ENCODE peak calls at places on chromosomes 4 and X, in nine cellular contexts. One of them, this sample, is unnamed.

GRCh38 chr4:35465096-35465495 is 779.2 kb downstream of the ARAP2 start:
- DNase-seq in GM23248: no peak
- DNase-seq in naive thymus-derived CD4-positive, alpha-beta T cell: no peak
- DNase-seq in sigmoid colon: no peak
- DNase-seq in A549: no peak
- DNase-seq in adrenal gland: no peak
- DNase-seq in CD8-positive, alpha-beta memory T cell: no peak
- DNase-seq in Peyer's patch: no peak
- DNase-seq in lower lobe of right lung: no peak
- DNase-seq in this sample: no peak

GRCh38 chr4:25069014-25069413 is 38.3 kb upstream of the LGI2 start:
- DNase-seq in GM23248: no peak
- DNase-seq in naive thymus-derived CD4-positive, alpha-beta T cell: no peak
- DNase-seq in Peyer's patch: no peak
- DNase-seq in A549: no peak
- DNase-seq in CD8-positive, alpha-beta memory T cell: no peak
- DNase-seq in lower lobe of right lung: no peak
- DNase-seq in sigmoid colon: no peak
- DNase-seq in adrenal gland: no peak
- DNase-seq in this sample: no peak

GRCh38 chr4:78227411-78228057 is 170.4 kb downstream of the FRAS1 start:
- DNase-seq in A549: no peak
- DNase-seq in Peyer's patch: no peak
- DNase-seq in lower lobe of right lung: no peak
- DNase-seq in sigmoid colon: no peak
- DNase-seq in adrenal gland: no peak
- DNase-seq in naive thymus-derived CD4-positive, alpha-beta T cell: no peak
- DNase-seq in CD8-positive, alpha-beta memory T cell: no peak
- DNase-seq in GM23248: no peak
- DNase-seq in this sample: no peak

GRCh38 chrX:82362550-82362949 is 1145.5 kb upstream of the POU3F4 start:
- DNase-seq in Peyer's patch: no peak
- DNase-seq in naive thymus-derived CD4-positive, alpha-beta T cell: no peak
- DNase-seq in sigmoid colon: no peak
- DNase-seq in CD8-positive, alpha-beta memory T cell: no peak
- DNase-seq in A549: no peak
- DNase-seq in GM23248: no peak
- DNase-seq in lower lobe of right lung: no peak
- DNase-seq in adrenal gland: no peak
- DNase-seq in this sample: no peak

GRCh38 chr4:139576219-139576618 is 20.2 kb upstream of the SETD7 start:
- DNase-seq in sigmoid colon: no peak
- DNase-seq in naive thymus-derived CD4-positive, alpha-beta T cell: no peak
- DNase-seq in Peyer's patch: no peak
- DNase-seq in lower lobe of right lung: no peak
- DNase-seq in GM23248: no peak
- DNase-seq in A549: no peak
- DNase-seq in CD8-positive, alpha-beta memory T cell: no peak
- DNase-seq in adrenal gland: no peak
- DNase-seq in this sample: no peak

GRCh38 chr4:108171541-108172230 is 3.0 kb upstream of the LEF1 start:
- DNase-seq in sigmoid colon: no peak
- DNase-seq in A549: no peak
- DNase-seq in naive thymus-derived CD4-positive, alpha-beta T cell: peak
- DNase-seq in adrenal gland: no peak
- DNase-seq in lower lobe of right lung: no peak
- DNase-seq in GM23248: no peak
- DNase-seq in Peyer's patch: peak
- DNase-seq in CD8-positive, alpha-beta memory T cell: peak
- DNase-seq in this sample: no peak

GRCh38 chr4:1266881-1267763 is 18.2 kb upstream of the CTBP1 start:
- DNase-seq in A549: no peak
- DNase-seq in CD8-positive, alpha-beta memory T cell: no peak
- DNase-seq in GM23248: no peak
- DNase-seq in sigmoid colon: no peak
- DNase-seq in lower lobe of right lung: no peak
- DNase-seq in adrenal gland: no peak
- DNase-seq in Peyer's patch: no peak
- DNase-seq in naive thymus-derived CD4-positive, alpha-beta T cell: no peak
- DNase-seq in this sample: no peak

GRCh38 chr4:109967798-109968520 is 55.3 kb downstream of the EGF start:
- DNase-seq in A549: no peak
- DNase-seq in Peyer's patch: no peak
- DNase-seq in naive thymus-derived CD4-positive, alpha-beta T cell: no peak
- DNase-seq in GM23248: peak
- DNase-seq in sigmoid colon: no peak
- DNase-seq in CD8-positive, alpha-beta memory T cell: no peak
- DNase-seq in lower lobe of right lung: no peak
- DNase-seq in adrenal gland: no peak
- DNase-seq in this sample: peak

GRCh38 chr4:38884254-38884653 is 16.6 kb downstream of the FAM114A1 start:
- DNase-seq in adrenal gland: no peak
- DNase-seq in sigmoid colon: no peak
- DNase-seq in A549: no peak
- DNase-seq in CD8-positive, alpha-beta memory T cell: no peak
- DNase-seq in Peyer's patch: no peak
- DNase-seq in naive thymus-derived CD4-positive, alpha-beta T cell: no peak
- DNase-seq in lower lobe of right lung: no peak
- DNase-seq in GM23248: no peak
- DNase-seq in this sample: no peak

GRCh38 chr4:89438102-89438831 is 130.7 kb upstream of the GPRIN3 start:
- DNase-seq in lower lobe of right lung: peak
- DNase-seq in naive thymus-derived CD4-positive, alpha-beta T cell: peak
- DNase-seq in adrenal gland: peak
- DNase-seq in A549: peak
- DNase-seq in GM23248: peak
- DNase-seq in CD8-positive, alpha-beta memory T cell: peak
- DNase-seq in Peyer's patch: peak
- DNase-seq in sigmoid colon: no peak
- DNase-seq in this sample: peak

GRCh38 chrX:102976290-102976689 is 39.2 kb downstream of the RAB40AL start:
- DNase-seq in CD8-positive, alpha-beta memory T cell: no peak
- DNase-seq in lower lobe of right lung: no peak
- DNase-seq in naive thymus-derived CD4-positive, alpha-beta T cell: no peak
- DNase-seq in adrenal gland: no peak
- DNase-seq in A549: no peak
- DNase-seq in GM23248: peak
- DNase-seq in sigmoid colon: no peak
- DNase-seq in Peyer's patch: no peak
- DNase-seq in this sample: no peak

GRCh38 chr4:166459616-166460015 is 586.6 kb downstream of the TLL1 start:
- DNase-seq in adrenal gland: no peak
- DNase-seq in CD8-positive, alpha-beta memory T cell: no peak
- DNase-seq in GM23248: no peak
- DNase-seq in naive thymus-derived CD4-positive, alpha-beta T cell: no peak
- DNase-seq in Peyer's patch: no peak
- DNase-seq in sigmoid colon: no peak
- DNase-seq in A549: no peak
- DNase-seq in lower lobe of right lung: no peak
- DNase-seq in this sample: no peak

GRCh38 chr4:3301450-3302163 is 8.8 kb downstream of the RGS12 start:
- DNase-seq in GM23248: no peak
- DNase-seq in A549: no peak
- DNase-seq in CD8-positive, alpha-beta memory T cell: peak
- DNase-seq in sigmoid colon: no peak
- DNase-seq in adrenal gland: no peak
- DNase-seq in lower lobe of right lung: no peak
- DNase-seq in naive thymus-derived CD4-positive, alpha-beta T cell: peak
- DNase-seq in Peyer's patch: no peak
- DNase-seq in this sample: no peak

GRCh38 chrX:47484885-47485284 is 1.9 kb upstream of the ZNF41 start:
- DNase-seq in naive thymus-derived CD4-positive, alpha-beta T cell: no peak
- DNase-seq in GM23248: no peak
- DNase-seq in CD8-positive, alpha-beta memory T cell: no peak
- DNase-seq in lower lobe of right lung: no peak
- DNase-seq in Peyer's patch: no peak
- DNase-seq in sigmoid colon: peak
- DNase-seq in A549: no peak
- DNase-seq in adrenal gland: no peak
- DNase-seq in this sample: no peak

GRCh38 chr4:163941221-163941865 is 446.9 kb downstream of the TMA16 start:
- DNase-seq in naive thymus-derived CD4-positive, alpha-beta T cell: no peak
- DNase-seq in Peyer's patch: no peak
- DNase-seq in A549: no peak
- DNase-seq in sigmoid colon: no peak
- DNase-seq in GM23248: no peak
- DNase-seq in lower lobe of right lung: no peak
- DNase-seq in adrenal gland: no peak
- DNase-seq in CD8-positive, alpha-beta memory T cell: no peak
- DNase-seq in this sample: no peak

GRCh38 chrX:153406903-153407302 is 4.4 kb upstream of the ZFP92 start:
- DNase-seq in GM23248: no peak
- DNase-seq in Peyer's patch: no peak
- DNase-seq in sigmoid colon: no peak
- DNase-seq in lower lobe of right lung: no peak
- DNase-seq in A549: no peak
- DNase-seq in CD8-positive, alpha-beta memory T cell: no peak
- DNase-seq in naive thymus-derived CD4-positive, alpha-beta T cell: no peak
- DNase-seq in adrenal gland: no peak
- DNase-seq in this sample: no peak

GRCh38 chr4:110620352-110621327 is 2.2 kb downstream of the PITX2 start:
- DNase-seq in GM23248: no peak
- DNase-seq in CD8-positive, alpha-beta memory T cell: no peak
- DNase-seq in Peyer's patch: peak
- DNase-seq in sigmoid colon: no peak
- DNase-seq in naive thymus-derived CD4-positive, alpha-beta T cell: no peak
- DNase-seq in adrenal gland: no peak
- DNase-seq in lower lobe of right lung: no peak
- DNase-seq in A549: no peak
- DNase-seq in this sample: peak

GRCh38 chr4:28225689-28226353 is 1365.2 kb downstream of the STIM2 start:
- DNase-seq in Peyer's patch: no peak
- DNase-seq in adrenal gland: no peak
- DNase-seq in sigmoid colon: no peak
- DNase-seq in A549: no peak
- DNase-seq in GM23248: no peak
- DNase-seq in CD8-positive, alpha-beta memory T cell: no peak
- DNase-seq in lower lobe of right lung: no peak
- DNase-seq in naive thymus-derived CD4-positive, alpha-beta T cell: no peak
- DNase-seq in this sample: no peak

GRCh38 chrX:68698955-68699354 is 51.5 kb downstream of the STARD8 start:
- DNase-seq in adrenal gland: no peak
- DNase-seq in GM23248: no peak
- DNase-seq in naive thymus-derived CD4-positive, alpha-beta T cell: no peak
- DNase-seq in sigmoid colon: no peak
- DNase-seq in Peyer's patch: no peak
- DNase-seq in CD8-positive, alpha-beta memory T cell: no peak
- DNase-seq in A549: no peak
- DNase-seq in lower lobe of right lung: no peak
- DNase-seq in this sample: no peak

DNA sequence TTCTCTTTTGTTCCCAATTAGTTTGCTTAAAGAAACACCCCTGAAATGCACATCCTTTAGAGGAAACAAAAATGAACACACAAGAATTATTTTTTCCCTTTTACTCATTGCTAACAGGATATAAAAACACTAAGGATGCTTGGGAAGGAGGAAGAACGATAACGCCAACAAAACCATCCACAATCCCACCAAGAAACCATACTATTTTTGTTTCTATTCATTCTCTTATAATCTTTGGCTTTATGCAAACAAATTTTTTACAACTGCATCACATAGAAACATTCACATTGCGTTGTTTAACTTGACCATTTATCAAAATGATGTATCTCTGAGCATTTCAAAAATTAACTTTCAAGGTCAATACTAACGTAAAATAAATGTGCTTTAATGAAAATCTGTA is 12.0 kb downstream of the APBB2 start:
- DNase-seq in GM23248: no peak
- DNase-seq in naive thymus-derived CD4-positive, alpha-beta T cell: no peak
- DNase-seq in sigmoid colon: no peak
- DNase-seq in CD8-positive, alpha-beta memory T cell: no peak
- DNase-seq in adrenal gland: no peak
- DNase-seq in lower lobe of right lung: no peak
- DNase-seq in Peyer's patch: no peak
- DNase-seq in A549: no peak
- DNase-seq in this sample: no peak
- H3K4me3 ChIP-seq in GM23248: peak
- H3K4me3 ChIP-seq in naive thymus-derived CD4-positive, alpha-beta T cell: no peak
- H3K4me3 ChIP-seq in sigmoid colon: no peak
- H3K4me3 ChIP-seq in CD8-positive, alpha-beta memory T cell: no peak
- H3K4me3 ChIP-seq in adrenal gland: no peak
- H3K4me3 ChIP-seq in lower lobe of right lung: no peak
- H3K4me3 ChIP-seq in Peyer's patch: no peak
- H3K4me3 ChIP-seq in A549: no peak
- H3K4me3 ChIP-seq in this sample: no peak

GRCh38 chr4:151227731-151228130 is 49.2 kb upstream of the PRSS48 start:
- DNase-seq in GM23248: peak
- DNase-seq in naive thymus-derived CD4-positive, alpha-beta T cell: no peak
- DNase-seq in CD8-positive, alpha-beta memory T cell: no peak
- DNase-seq in A549: no peak
- DNase-seq in Peyer's patch: peak
- DNase-seq in adrenal gland: peak
- DNase-seq in lower lobe of right lung: no peak
- DNase-seq in sigmoid colon: peak
- DNase-seq in this sample: peak
- H3K4me3 ChIP-seq in GM23248: peak
- H3K4me3 ChIP-seq in naive thymus-derived CD4-positive, alpha-beta T cell: no peak
- H3K4me3 ChIP-seq in CD8-positive, alpha-beta memory T cell: no peak
- H3K4me3 ChIP-seq in A549: no peak
- H3K4me3 ChIP-seq in Peyer's patch: peak
- H3K4me3 ChIP-seq in adrenal gland: peak
- H3K4me3 ChIP-seq in lower lobe of right lung: peak
- H3K4me3 ChIP-seq in sigmoid colon: peak
- H3K4me3 ChIP-seq in this sample: peak

GRCh38 chr4:53026233-53026632 is 164.1 kb downstream of the RASL11B start:
- DNase-seq in CD8-positive, alpha-beta memory T cell: no peak
- DNase-seq in lower lobe of right lung: no peak
- DNase-seq in Peyer's patch: no peak
- DNase-seq in GM23248: no peak
- DNase-seq in naive thymus-derived CD4-positive, alpha-beta T cell: no peak
- DNase-seq in sigmoid colon: no peak
- DNase-seq in adrenal gland: no peak
- DNase-seq in A549: no peak
- DNase-seq in this sample: no peak
- H3K4me3 ChIP-seq in CD8-positive, alpha-beta memory T cell: no peak
- H3K4me3 ChIP-seq in lower lobe of right lung: no peak
- H3K4me3 ChIP-seq in Peyer's patch: no peak
- H3K4me3 ChIP-seq in GM23248: no peak
- H3K4me3 ChIP-seq in naive thymus-derived CD4-positive, alpha-beta T cell: no peak
- H3K4me3 ChIP-seq in sigmoid colon: no peak
- H3K4me3 ChIP-seq in adrenal gland: no peak
- H3K4me3 ChIP-seq in A549: no peak
- H3K4me3 ChIP-seq in this sample: no peak

GRCh38 chr4:80097395-80098177 is 24.6 kb upstream of the ANTXR2 start:
- DNase-seq in adrenal gland: peak
- DNase-seq in A549: no peak
- DNase-seq in Peyer's patch: peak
- DNase-seq in CD8-positive, alpha-beta memory T cell: no peak
- DNase-seq in lower lobe of right lung: no peak
- DNase-seq in sigmoid colon: peak
- DNase-seq in naive thymus-derived CD4-positive, alpha-beta T cell: no peak
- DNase-seq in GM23248: peak
- DNase-seq in this sample: peak
- H3K4me3 ChIP-seq in adrenal gland: no peak
- H3K4me3 ChIP-seq in A549: no peak
- H3K4me3 ChIP-seq in Peyer's patch: no peak
- H3K4me3 ChIP-seq in CD8-positive, alpha-beta memory T cell: no peak
- H3K4me3 ChIP-seq in lower lobe of right lung: no peak
- H3K4me3 ChIP-seq in sigmoid colon: no peak
- H3K4me3 ChIP-seq in naive thymus-derived CD4-positive, alpha-beta T cell: no peak
- H3K4me3 ChIP-seq in GM23248: peak
- H3K4me3 ChIP-seq in this sample: no peak

This sample was measured in transverse colon.